ENCODE peak calls at places on chromosome 22, in five cellular contexts. Y is lower lobe of right lung, C is heart left ventricle, S is A549, U is HCT116. E is an unnamed sample.
A peak's percentile ranks its signal among the peaks of the same experiment; 100 is the strongest.

GRCh38 chr22:30206964-30207363 is 39.6 kb downstream of the LIF start:
- DNase-seq in C (no peak), U (peak; percentile 78), S (peak; percentile 80), Y (no peak), E (no peak)

GRCh38 chr22:17172172-17172833 is 13.2 kb upstream of the HDHD5 start:
- DNase-seq in Y (peak; percentile 48), S (no peak), U (no peak), C (peak; percentile 54), E (no peak)

GRCh38 chr22:49900441-49901230 is 17.6 kb downstream of the ALG12 start:
- DNase-seq in S (no peak), U (no peak), C (no peak), Y (no peak), E (no peak)

GRCh38 chr22:24087071-24087795 is 76.1 kb downstream of the CABIN1 start:
- DNase-seq in U (no peak), C (peak; percentile 12), Y (no peak), S (no peak), E (no peak)

GRCh38 chr22:19577422-19577966 is 53.3 kb upstream of the CLDN5 start:
- DNase-seq in S (no peak), Y (no peak), C (no peak), U (no peak), E (no peak)

GRCh38 chr22:30279389-30279788 is 9.9 kb downstream of the CASTOR1 start:
- DNase-seq in C (peak; percentile 53), Y (peak; percentile 90), U (no peak), S (no peak), E (no peak)

GRCh38 chr22:45090364-45090960 is 73.3 kb upstream of the NUP50 start:
- DNase-seq in C (no peak), U (no peak), S (no peak), Y (no peak), E (no peak)

GRCh38 chr22:27879923-27880322 is 39.1 kb downstream of the PITPNB start:
- DNase-seq in S (peak; percentile 47), Y (no peak), C (no peak), U (peak; percentile 13), E (no peak)

GRCh38 chr22:49209452-49210195 is 618.0 kb downstream of the BRD1 start:
- DNase-seq in Y (peak; percentile 39), S (no peak), C (peak; percentile 19), U (no peak), E (no peak)

GRCh38 chr22:17411213-17411612 is 42.0 kb downstream of the CECR2 start:
- DNase-seq in Y (no peak), S (no peak), C (peak; percentile 43), U (no peak), E (no peak)

GRCh38 chr22:17781319-17782031 is 7.2 kb upstream of the BID start:
- DNase-seq in U (no peak), S (peak; percentile 68), Y (no peak), C (no peak), E (peak; percentile 54)

GRCh38 chr22:17896552-17896951 is 122.3 kb upstream of the BID start:
- DNase-seq in C (no peak), Y (no peak), U (no peak), S (peak; percentile 44), E (no peak)

GRCh38 chr22:46090051-46090591 is 60.2 kb upstream of the PPARA start:
- DNase-seq in S (no peak), Y (peak; percentile 47), C (no peak), U (no peak), E (no peak)

GRCh38 chr22:38353142-38353629 is 36.0 kb upstream of the CSNK1E start:
- DNase-seq in C (peak; percentile 69), S (peak; percentile 56), Y (peak; percentile 83), U (peak; percentile 8), E (no peak)

GRCh38 chr22:39212721-39213376 is 31.9 kb downstream of the PDGFB start:
- DNase-seq in C (peak; percentile 9), U (peak; percentile 56), S (peak; percentile 41), Y (peak; percentile 12), E (no peak)

GRCh38 chr22:23256986-23257888 is 76.9 kb downstream of the BCR start:
- DNase-seq in Y (no peak), S (no peak), U (no peak), C (peak; percentile 70), E (no peak)

GRCh38 chr22:38973289-38974169 is 8.6 kb upstream of the APOBEC3B start:
- DNase-seq in Y (no peak), U (no peak), C (no peak), S (peak; percentile 58), E (no peak)

GRCh38 chr22:31055322-31056159 is 25.6 kb upstream of the SMTN start:
- DNase-seq in Y (peak; percentile 92), S (peak; percentile 92), U (no peak), C (peak; percentile 77), E (peak; percentile 99)

GRCh38 chr22:50174382-50175190 is 4.1 kb downstream of the PANX2 start:
- DNase-seq in Y (no peak), U (no peak), S (no peak), C (no peak), E (no peak)

GRCh38 chr22:22802346-22802970 is 85.2 kb upstream of the IGLL5 start:
- DNase-seq in U (no peak), Y (no peak), S (no peak), C (no peak), E (no peak)

GRCh38 chr22:24011735-24012068 is 598 bp downstream of the CABIN1 start:
- DNase-seq in Y (no peak), S (no peak), U (no peak), C (no peak), E (no peak)

GRCh38 chr22:39236321-39237275 is 8.2 kb downstream of the PDGFB start:
- DNase-seq in U (no peak), C (peak; percentile 86), S (no peak), Y (peak; percentile 51), E (no peak)

GRCh38 chr22:33666661-33667619 is 253.3 kb downstream of the LARGE1 start:
- DNase-seq in U (no peak), S (no peak), Y (no peak), C (no peak), E (no peak)

GRCh38 chr22:24191893-24192292 is 10.6 kb downstream of the SUSD2 start:
- DNase-seq in C (no peak), Y (no peak), U (no peak), S (no peak), E (no peak)

GRCh38 chr22:49197500-49197899 is 630.2 kb downstream of the BRD1 start:
- DNase-seq in U (no peak), C (no peak), Y (no peak), S (no peak), E (no peak)

GRCh38 chr22:28051091-28051786 is 132.2 kb upstream of the PITPNB start:
- DNase-seq in U (no peak), C (no peak), S (no peak), Y (no peak), E (no peak)

GRCh38 chr22:35782504-35782903 is 64.8 kb downstream of the APOL5 start:
- DNase-seq in Y (no peak), S (no peak), C (no peak), U (no peak), E (no peak)

GRCh38 chr22:35783943-35784614 is 66.4 kb downstream of the APOL5 start:
- DNase-seq in C (no peak), S (peak; percentile 38), Y (no peak), U (no peak), E (peak; percentile 37)

GRCh38 chr22:35785181-35785923 is 67.7 kb downstream of the APOL5 start:
- DNase-seq in S (no peak), C (no peak), Y (no peak), U (no peak), E (no peak)

GRCh38 chr22:35784633-35785032 is 67.0 kb downstream of the APOL5 start:
- DNase-seq in S (no peak), U (no peak), C (no peak), Y (no peak), E (no peak)

GRCh38 chr22:35781898-35782297 is 64.2 kb downstream of the APOL5 start:
- DNase-seq in Y (no peak), U (no peak), S (no peak), C (no peak), E (no peak)
- H3K27ac ChIP-seq in Y (no peak overlapping the region), U (no peak overlapping the region), S (no peak overlapping the region), C (no peak overlapping the region), E (no peak overlapping the region)

DNA sequence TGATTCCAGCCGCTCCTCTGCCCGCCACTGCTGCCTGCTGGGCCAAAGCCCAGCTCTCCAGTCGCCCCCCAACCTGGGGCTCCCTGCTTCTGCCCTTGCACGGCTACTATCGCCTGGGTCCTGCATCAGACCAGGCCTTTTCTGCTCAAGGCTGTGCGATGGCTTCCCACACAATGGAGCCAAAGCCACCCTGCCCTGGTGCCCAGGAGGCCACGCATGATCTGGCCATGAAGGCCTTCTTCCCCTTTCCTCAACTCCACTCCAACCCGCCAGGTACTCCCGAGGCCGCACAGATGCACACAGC is 45.8 kb downstream of the SGSM3 start:
- DNase-seq in S (no peak), U (no peak), Y (no peak), C (no peak), E (no peak)
- H3K27ac ChIP-seq in S (no peak overlapping the region), U (no peak overlapping the region), Y (peak overlapping the region; percentile 4), C (peak overlapping the region; percentile 60), E (no peak overlapping the region)

GRCh38 chr22:48070083-48070482 is 1307.6 kb downstream of the TBC1D22A start:
- DNase-seq in U (no peak), Y (no peak), S (no peak), C (no peak), E (no peak)

GRCh38 chr22:48071828-48072227 is 1309.4 kb downstream of the TBC1D22A start:
- DNase-seq in S (no peak), U (no peak), Y (no peak), C (no peak), E (no peak)

GRCh38 chr22:48072777-48073176 is 1310.3 kb downstream of the TBC1D22A start:
- DNase-seq in S (no peak), U (no peak), C (no peak), Y (no peak), E (no peak)

GRCh38 chr22:48071305-48071704 is 1308.9 kb downstream of the TBC1D22A start:
- DNase-seq in U (no peak), S (no peak), C (no peak), Y (no peak), E (no peak)

DNA sequence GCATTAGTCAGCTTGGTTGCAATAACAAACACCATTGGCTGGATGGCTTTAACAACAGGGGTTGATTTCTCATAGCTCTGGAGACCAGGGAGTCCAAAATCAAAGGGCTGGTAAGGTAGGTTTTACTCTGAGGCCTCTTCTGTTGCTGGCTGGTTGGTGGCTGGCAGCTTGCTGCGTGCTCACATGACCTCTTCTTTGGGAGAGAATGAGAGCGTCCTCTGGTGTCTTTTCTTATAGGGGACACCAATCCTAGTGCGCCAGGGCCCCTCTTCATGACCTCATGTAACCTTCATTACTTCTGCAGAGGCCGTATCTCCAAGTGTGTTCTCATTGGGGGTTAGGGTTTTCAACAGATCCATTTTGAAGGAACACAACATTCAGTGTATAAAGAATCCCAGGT is 1308.3 kb downstream of the TBC1D22A start:
- DNase-seq in U (no peak), Y (no peak), C (no peak), S (no peak), E (no peak)
- H3K27ac ChIP-seq in U (no peak overlapping the region), Y (no peak overlapping the region), C (no peak overlapping the region), S (no peak overlapping the region), E (no peak overlapping the region)

GRCh38 chr22:26484360-26484706 is 656 bp downstream of the SRRD start:
- DNase-seq in U (no peak), Y (no peak), C (no peak), S (no peak), E (no peak)

GRCh38 chr22:26485991-26486390 is 2.3 kb downstream of the SRRD start:
- DNase-seq in U (no peak), C (no peak), S (no peak), Y (no peak), E (no peak)

GRCh38 chr22:26483439-26484359 is at the start of the genes HPS4 and SRRD:
- DNase-seq in S (peak; percentile 62), C (peak; percentile 91), U (peak; percentile 72), Y (peak; percentile 94), E (peak; percentile 66)

GRCh38 chr22:26486394-26486793 is 2.7 kb downstream of the SRRD start:
- DNase-seq in S (no peak), U (no peak), Y (no peak), C (no peak), E (no peak)

GRCh38 chr22:26485013-26485412 is 1.3 kb downstream of the SRRD start:
- DNase-seq in Y (no peak), C (no peak), U (no peak), S (no peak), E (no peak)
- H3K27ac ChIP-seq in Y (peak overlapping the region; percentile 99), C (no peak overlapping the region), U (no peak overlapping the region), S (no peak overlapping the region), E (peak overlapping the region; percentile 13)

E was measured in epithelial cell of prostate.